ENCODE peak calls at places on chromosomes 5 and 9, in four cellular contexts. X is BJ, M is HepG2, Z is upper lobe of right lung. K is an unnamed sample.

GRCh38 chr5:33969572-33970452 is 14.7 kb downstream of the SLC45A2 start:
- DNase-seq in X (no peak), M (peak), Z (no peak), K (no peak)

GRCh38 chr5:63262191-63262981 is 683.8 kb downstream of the LRRC70 start:
- DNase-seq in X (peak), M (no peak), Z (no peak), K (no peak)

GRCh38 chr5:34928267-34928666 is 1.1 kb upstream of the DNAJC21 start:
- DNase-seq in X (no peak), M (no peak), Z (no peak), K (no peak)

GRCh38 chr5:140038373-140038957 is 4.6 kb downstream of the NRG2 start:
- DNase-seq in X (no peak), M (no peak), Z (no peak), K (no peak)

GRCh38 chr9:136798708-136799078 is 2.6 kb downstream of the CCDC183 start:
- DNase-seq in X (no peak), M (no peak), Z (no peak), K (no peak)

GRCh38 chr9:135690836-135691570 is 8.3 kb downstream of the SOHLH1 start:
- DNase-seq in X (no peak), M (no peak), Z (no peak), K (no peak)

GRCh38 chr5:30099634-30100033 is 1093.9 kb upstream of the CDH6 start:
- DNase-seq in X (no peak), M (no peak), Z (no peak), K (no peak)

GRCh38 chr5:21593261-21593660 is 1259.9 kb downstream of the CDH12 start:
- DNase-seq in X (no peak), M (no peak), Z (no peak), K (no peak)

GRCh38 chr5:150589791-150590601 is 50.5 kb upstream of the SYNPO start:
- DNase-seq in X (no peak), M (peak), Z (peak), K (no peak)

GRCh38 chr9:78288214-78288892 is 8.6 kb upstream of the PSAT1 start:
- DNase-seq in X (no peak), M (peak), Z (no peak), K (no peak)

GRCh38 chr9:107816187-107817021 is 326.8 kb upstream of the KLF4 start:
- DNase-seq in X (no peak), M (no peak), Z (no peak), K (no peak)

GRCh38 chr5:137617806-137618205 is 118.1 kb downstream of the KLHL3 start:
- DNase-seq in X (no peak), M (no peak), Z (no peak), K (no peak)

GRCh38 chr5:147303251-147303650 is 68.4 kb downstream of the STK32A start:
- DNase-seq in X (no peak), M (no peak), Z (no peak), K (no peak)

GRCh38 chr5:139668064-139668880 is 20.1 kb downstream of the CXXC5 start:
- DNase-seq in X (no peak), M (no peak), Z (peak), K (no peak)

GRCh38 chr9:83521017-83521810 is 17.0 kb downstream of the FRMD3 start:
- DNase-seq in X (no peak), M (no peak), Z (no peak), K (no peak)

GRCh38 chr5:56669534-56670483 is 145.5 kb upstream of the MAP3K1 start:
- DNase-seq in X (no peak), M (peak), Z (no peak), K (no peak)

DNA sequence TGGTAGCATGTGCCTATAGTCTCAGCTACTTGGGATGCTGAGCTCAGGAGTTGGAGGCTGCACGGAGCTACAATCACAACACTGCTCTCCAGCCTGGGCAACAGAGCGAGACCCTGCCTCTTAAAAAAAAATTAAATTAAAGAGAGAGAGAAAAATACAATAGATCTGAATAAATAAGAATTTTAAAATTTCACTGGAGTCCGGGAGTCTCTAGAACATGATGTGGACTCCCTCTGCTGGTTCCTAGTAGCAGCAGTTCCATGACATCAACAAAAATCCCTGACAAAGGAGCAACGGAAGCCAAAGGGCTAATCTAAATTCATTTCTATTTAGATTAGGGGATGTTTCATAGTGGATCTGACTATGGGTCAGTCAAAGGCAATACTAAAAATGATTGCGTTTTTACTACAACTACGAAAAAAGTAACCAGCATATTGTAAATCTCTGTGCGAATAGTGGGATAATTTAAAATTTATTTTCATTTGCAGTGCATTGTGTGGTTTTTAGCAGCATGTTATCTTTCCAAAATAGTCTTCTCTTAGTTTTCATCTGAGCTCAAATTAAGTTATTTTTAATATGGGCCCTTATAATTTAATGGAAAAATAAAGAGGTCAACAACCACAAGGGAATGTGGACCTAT is 6.7 kb downstream of the INIP start:
- DNase-seq in X (no peak), M (peak), Z (no peak), K (no peak)
- TF ChIP-seq CTCF in X (peak), M (peak), Z (peak), K (peak)

DNA sequence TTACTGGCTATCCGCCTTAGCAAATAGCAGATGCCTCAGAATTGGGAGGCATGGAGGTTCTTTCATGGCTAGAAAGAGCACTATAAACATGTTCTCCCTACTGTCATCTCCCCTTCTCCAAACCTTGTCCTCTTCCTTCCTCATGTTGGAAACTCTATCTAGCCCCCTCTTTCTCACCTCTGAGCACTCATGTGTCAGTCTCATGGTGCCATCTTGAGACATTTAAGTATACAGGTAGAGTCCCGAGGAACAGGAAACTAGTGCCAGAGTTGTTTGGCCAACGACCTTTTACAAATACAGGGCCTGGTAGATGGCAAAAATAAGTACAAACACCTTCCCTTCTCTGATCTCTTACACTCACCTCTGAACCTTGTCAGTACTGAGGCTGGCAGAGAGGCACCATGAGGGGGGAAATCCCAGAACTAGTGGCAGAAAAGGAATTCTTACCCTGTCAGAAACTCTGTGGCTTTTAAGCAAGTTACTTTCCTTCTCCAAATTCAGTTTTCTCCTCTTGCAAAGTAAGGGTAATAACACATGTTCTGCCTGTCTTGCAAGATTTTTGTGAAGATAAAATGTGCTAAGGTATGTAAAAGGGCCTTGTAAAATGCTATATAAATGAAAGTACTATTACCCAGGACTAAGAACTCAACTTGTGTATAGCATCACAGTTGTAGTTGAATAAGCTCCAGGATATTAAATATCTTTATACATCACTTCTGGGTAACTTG is 94.1 kb upstream of the SNX2 start:
- DNase-seq in X (no peak), M (no peak), Z (no peak), K (no peak)
- TF ChIP-seq CTCF in X (no peak), M (no peak), Z (no peak), K (no peak)

GRCh38 chr5:43281840-43282658 is 31.2 kb downstream of the HMGCS1 start:
- DNase-seq in X (no peak), M (no peak), Z (no peak), K (no peak)
- TF ChIP-seq CTCF in X (no peak), M (no peak), Z (no peak), K (no peak)

DNA sequence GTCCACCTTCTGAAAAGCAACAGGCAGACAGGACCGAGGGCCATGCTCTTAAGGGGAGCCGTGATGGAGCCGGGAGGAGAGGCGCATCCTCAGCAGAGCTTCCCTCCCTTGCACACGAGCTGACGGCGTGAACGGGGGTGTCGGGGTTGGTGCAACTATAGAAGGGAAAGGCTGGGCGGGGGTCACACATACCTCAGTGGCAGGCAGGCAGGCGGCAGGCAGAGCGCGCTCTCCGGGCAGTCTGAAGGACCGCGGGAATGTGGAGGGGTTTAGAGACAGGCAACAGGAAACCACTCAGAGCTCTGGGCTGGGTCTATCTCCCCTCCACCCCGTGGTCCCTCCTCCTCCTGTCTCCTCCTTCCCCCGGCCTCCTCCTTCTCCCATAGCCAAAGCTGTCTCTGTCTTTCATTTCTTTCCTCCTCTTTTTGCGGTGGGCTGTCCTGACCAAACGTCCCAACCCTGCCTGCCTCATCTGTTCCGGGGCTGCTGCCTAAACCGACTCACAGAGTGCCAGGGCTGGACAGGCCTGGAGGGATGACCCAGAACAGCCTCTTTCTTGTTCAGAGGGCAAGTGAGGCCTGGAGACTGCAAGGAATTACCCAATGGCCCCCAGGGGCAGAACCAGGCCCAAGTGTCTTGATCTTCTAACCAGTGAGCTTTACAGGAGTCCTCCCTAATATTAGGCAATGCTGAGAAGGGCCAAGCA is at the start of gene SPARC:
- DNase-seq in X (peak), M (no peak), Z (peak), K (peak)
- TF ChIP-seq CTCF in X (peak), M (peak), Z (no peak), K (peak)

DNA sequence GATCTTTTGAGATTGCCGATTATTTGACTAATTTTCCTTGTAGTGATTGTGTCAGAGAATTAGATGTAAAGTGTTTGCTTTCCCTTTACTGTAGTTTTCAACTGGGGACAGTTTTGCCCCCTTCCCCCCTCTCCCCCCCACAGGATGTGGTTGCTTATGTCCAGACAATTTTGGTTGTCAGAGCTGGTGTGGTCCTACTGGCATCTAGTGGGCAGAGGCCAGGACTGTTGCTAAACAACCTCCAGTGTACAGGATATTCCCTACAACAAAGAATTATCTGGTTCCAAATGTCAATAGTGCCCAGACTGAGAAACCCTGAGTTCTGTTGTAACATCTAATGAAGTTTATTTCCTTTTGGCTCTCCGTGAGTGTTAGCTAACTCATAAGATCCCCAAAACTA is 20.0 kb downstream of the TMEFF1 start:
- DNase-seq in X (no peak), M (peak), Z (no peak), K (no peak)
- TF ChIP-seq CTCF in X (peak), M (peak), Z (no peak), K (no peak)

DNA sequence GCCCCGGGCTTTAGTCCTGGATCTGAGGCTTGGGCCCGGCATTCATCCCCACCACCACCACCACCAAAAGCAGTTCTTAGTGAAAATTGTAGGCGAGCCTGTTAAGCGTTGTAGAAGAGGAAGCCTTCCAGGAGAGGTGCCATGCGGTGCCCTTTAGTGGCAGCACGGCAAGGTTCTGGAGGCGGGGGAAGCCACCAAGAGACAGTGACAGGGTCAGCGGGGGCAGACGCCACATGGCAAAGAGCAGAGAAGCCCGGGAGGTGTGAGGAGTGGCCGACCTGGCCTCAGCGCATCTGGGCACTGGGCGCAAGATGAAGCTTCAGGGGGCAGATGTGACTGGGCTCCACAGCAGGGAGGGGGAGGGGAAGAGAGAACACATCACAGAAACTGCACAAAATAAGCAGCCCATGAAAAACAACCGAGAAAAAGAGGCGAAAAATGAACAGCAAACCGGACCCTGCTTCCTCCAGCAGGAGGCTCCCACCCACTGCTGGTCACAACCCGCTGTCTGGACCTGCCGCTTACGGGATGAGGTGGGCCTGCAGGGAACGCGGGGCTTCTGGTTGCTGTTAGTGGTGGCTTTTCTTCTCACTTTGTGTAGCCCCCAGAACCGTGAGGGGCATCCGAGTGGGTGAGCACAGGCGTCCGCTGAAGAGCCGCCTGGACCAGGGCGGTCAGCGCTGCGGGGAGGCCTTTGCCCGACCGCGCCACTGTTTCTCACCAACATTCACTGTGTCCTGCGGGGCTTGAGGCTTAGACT is 4.3 kb downstream of the LRRC14B start:
- DNase-seq in X (no peak), M (no peak), Z (peak), K (no peak)
- TF ChIP-seq CTCF in X (no peak), M (peak), Z (no peak), K (no peak)

DNA sequence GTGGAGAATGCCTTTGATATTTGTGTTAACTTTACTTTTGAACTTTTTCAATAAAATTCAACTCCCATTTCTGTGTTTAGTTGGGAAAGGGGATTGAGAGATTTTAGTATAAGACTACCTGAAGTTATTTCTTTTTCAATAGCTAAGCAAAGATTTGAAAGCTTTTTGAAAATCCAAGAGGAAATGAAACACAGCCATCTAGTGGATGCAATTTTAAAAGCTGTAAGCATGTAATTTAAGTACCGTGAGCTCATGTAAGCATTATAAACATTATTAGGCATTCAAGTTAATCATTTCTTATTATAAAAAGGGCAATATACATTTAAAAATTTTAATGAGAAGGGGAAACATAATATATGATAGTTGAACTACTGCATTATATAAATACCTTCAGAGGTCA is 69.8 kb downstream of the CCDC171 start:
- DNase-seq in X (no peak), M (no peak), Z (no peak), K (no peak)
- TF ChIP-seq CTCF in X (peak), M (peak), Z (peak), K (peak)

GRCh38 chr5:78472469-78473106 is 112.2 kb downstream of the SCAMP1 start:
- DNase-seq in X (no peak), M (peak), Z (no peak), K (no peak)
- TF ChIP-seq CTCF in X (peak), M (peak), Z (peak), K (peak)

DNA sequence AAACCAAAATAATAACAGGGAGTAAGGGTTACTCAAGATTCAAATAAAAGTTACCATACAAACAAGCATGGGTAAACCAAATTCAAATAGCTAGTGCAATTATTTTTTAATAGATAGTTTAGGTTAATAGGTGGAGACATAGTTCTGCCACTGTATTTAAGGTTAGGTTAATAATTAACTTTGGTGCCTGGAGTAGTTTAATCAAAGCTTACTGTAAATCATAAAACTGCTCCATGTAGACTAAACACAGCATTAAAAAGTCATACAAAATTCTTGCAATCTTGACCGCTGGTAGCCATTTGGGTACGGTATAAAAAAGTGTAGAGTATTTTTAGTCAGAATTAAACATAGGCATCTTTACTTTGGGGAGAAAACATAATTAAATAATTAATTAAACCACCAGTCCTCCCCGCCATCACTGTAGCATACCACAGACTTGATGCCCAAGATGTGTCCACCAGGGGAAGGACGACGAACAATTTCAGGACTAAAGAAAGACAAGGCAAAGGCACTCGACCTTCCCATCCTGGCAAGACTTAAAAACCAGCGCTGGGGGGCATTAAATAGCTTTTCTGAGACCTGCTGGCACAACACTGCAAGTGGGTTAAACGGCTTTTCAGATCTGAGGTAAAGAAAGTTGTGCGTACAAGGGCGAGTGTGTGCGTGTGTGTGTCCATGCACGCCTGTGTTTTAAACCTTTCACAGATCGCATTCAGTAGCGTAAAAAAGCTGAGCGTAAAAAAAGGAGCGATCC is 2.9 kb downstream of the SEMA6A start:
- DNase-seq in X (no peak), M (peak), Z (no peak), K (no peak)
- TF ChIP-seq CTCF in X (no peak), M (no peak), Z (no peak), K (no peak)